ENCODE peak calls at places on chromosome 20, in eight cellular contexts. I is GM12865; A is LNCaP clone FGC; E is cardiac muscle cell; L is astrocyte of the cerebellum; K is HCT116; X is CD4-positive, alpha-beta T cell; R is epithelial cell of esophagus. S is an unnamed sample.

GRCh38 chr20:41853803-41854202 is 235.6 kb upstream of the CHD6 start:
- DNase-seq in I (no peak), A (no peak), E (no peak), L (no peak), K (no peak), X (no peak), R (no peak), S (no peak)

GRCh38 chr20:1685304-1686052 is 27.9 kb upstream of the SIRPG start:
- DNase-seq in I (no peak), A (no peak), E (no peak), L (no peak), K (no peak), X (no peak), R (no peak), S (no peak)

GRCh38 chr20:45832619-45833018 is 980 bp upstream of the SNX21 start:
- DNase-seq in I (no peak), A (no peak), E (no peak), L (no peak), K (no peak), X (no peak), R (no peak), S (no peak)

GRCh38 chr20:11229772-11230171 is 556.0 kb upstream of the JAG1 start:
- DNase-seq in I (no peak), A (no peak), E (peak), L (peak), K (peak), X (no peak), R (peak), S (no peak)

GRCh38 chr20:26347396-26347795 is 650.7 kb upstream of the ZNF337 start:
- DNase-seq in I (no peak), A (no peak), E (no peak), L (no peak), K (no peak), X (no peak), R (no peak), S (no peak)

GRCh38 chr20:63409834-63410435 is 48.8 kb upstream of the CHRNA4 start:
- DNase-seq in I (no peak), A (no peak), E (no peak), L (no peak), K (no peak), X (no peak), R (no peak), S (no peak)

GRCh38 chr20:44395963-44396340 is 40.5 kb downstream of the HNF4A start:
- DNase-seq in I (no peak), A (no peak), E (no peak), L (no peak), K (no peak), X (no peak), R (no peak), S (no peak)

GRCh38 chr20:41694796-41695195 is 76.6 kb upstream of the CHD6 start:
- DNase-seq in I (no peak), A (no peak), E (no peak), L (no peak), K (no peak), X (no peak), R (no peak), S (no peak)

GRCh38 chr20:33008336-33009213 is 1.1 kb downstream of the BPIFB2 start:
- DNase-seq in I (no peak), A (no peak), E (no peak), L (no peak), K (no peak), X (no peak), R (no peak), S (no peak)

GRCh38 chr20:59159822-59160740 is 3.5 kb upstream of the ZNF831 start:
- DNase-seq in I (no peak), A (no peak), E (peak), L (no peak), K (no peak), X (no peak), R (no peak), S (no peak)

GRCh38 chr20:32560989-32561830 is 23.9 kb downstream of the NOL4L start:
- DNase-seq in I (no peak), A (no peak), E (peak), L (no peak), K (no peak), X (no peak), R (no peak), S (no peak)

GRCh38 chr20:58213112-58213511 is 15.3 kb downstream of the ANKRD60 start:
- DNase-seq in I (no peak), A (no peak), E (no peak), L (no peak), K (no peak), X (no peak), R (no peak), S (no peak)

GRCh38 chr20:32893878-32894483 is 35.3 kb downstream of the EFCAB8 start:
- DNase-seq in I (peak), A (no peak), E (peak), L (no peak), K (no peak), X (no peak), R (peak), S (no peak)

GRCh38 chr20:53778736-53779135 is 185.1 kb upstream of the ZNF217 start:
- DNase-seq in I (no peak), A (no peak), E (no peak), L (no peak), K (no peak), X (no peak), R (no peak), S (no peak)

GRCh38 chr20:46040902-46041535 is 12.0 kb downstream of the SLC12A5 start:
- DNase-seq in I (peak), A (no peak), E (peak), L (peak), K (no peak), X (no peak), R (peak), S (peak)

GRCh38 chr20:1308702-1309095 is 20.2 kb downstream of the SDCBP2 start:
- DNase-seq in I (no peak), A (no peak), E (no peak), L (no peak), K (no peak), X (no peak), R (no peak), S (no peak)

GRCh38 chr20:37239026-37239451 is 22.6 kb downstream of the GHRH start:
- DNase-seq in I (no peak), A (no peak), E (no peak), L (peak), K (no peak), X (no peak), R (no peak), S (no peak)

GRCh38 chr20:16760431-16761304 is 12.5 kb downstream of the OTOR start:
- DNase-seq in I (no peak), A (peak), E (no peak), L (no peak), K (no peak), X (no peak), R (peak), S (no peak)

GRCh38 chr20:44684047-44684965 is 30.9 kb upstream of the CCN5 start:
- DNase-seq in I (no peak), A (no peak), E (no peak), L (no peak), K (no peak), X (no peak), R (peak), S (no peak)

GRCh38 chr20:16785221-16785620 is 37.1 kb downstream of the OTOR start:
- DNase-seq in I (no peak), A (no peak), E (no peak), L (peak), K (no peak), X (no peak), R (no peak), S (no peak)

GRCh38 chr20:60192351-60192750 is 234.1 kb downstream of the CDH26 start:
- DNase-seq in I (no peak), A (no peak), E (no peak), L (no peak), K (no peak), X (no peak), R (no peak), S (no peak)

GRCh38 chr20:47097691-47098622 is 203.3 kb downstream of the EYA2 start:
- DNase-seq in I (no peak), A (no peak), E (no peak), L (no peak), K (no peak), X (no peak), R (no peak), S (no peak)

GRCh38 chr20:38927902-38928578 is 1.8 kb downstream of the FAM83D start:
- DNase-seq in I (peak), A (peak), E (no peak), L (no peak), K (no peak), X (no peak), R (peak), S (no peak)
- TF ChIP-seq CTCF in I (no peak), A (no peak), E (no peak), L (no peak), K (no peak), X (no peak), R (no peak), S (no peak)

GRCh38 chr20:62363920-62364851 is 2.9 kb downstream of the LAMA5 start:
- DNase-seq in I (no peak), A (no peak), E (no peak), L (no peak), K (no peak), X (no peak), R (no peak), S (no peak)

GRCh38 chr20:62364911-62365736 is 2.0 kb downstream of the LAMA5 start:
- DNase-seq in I (no peak), A (no peak), E (no peak), L (no peak), K (no peak), X (no peak), R (no peak), S (no peak)

GRCh38 chr20:62362590-62362940 is 4.5 kb downstream of the LAMA5 start:
- DNase-seq in I (no peak), A (no peak), E (no peak), L (no peak), K (no peak), X (no peak), R (no peak), S (no peak)

GRCh38 chr20:62361799-62362589 is 5.1 kb downstream of the LAMA5 start:
- DNase-seq in I (no peak), A (no peak), E (peak), L (no peak), K (peak), X (no peak), R (no peak), S (no peak)

DNA sequence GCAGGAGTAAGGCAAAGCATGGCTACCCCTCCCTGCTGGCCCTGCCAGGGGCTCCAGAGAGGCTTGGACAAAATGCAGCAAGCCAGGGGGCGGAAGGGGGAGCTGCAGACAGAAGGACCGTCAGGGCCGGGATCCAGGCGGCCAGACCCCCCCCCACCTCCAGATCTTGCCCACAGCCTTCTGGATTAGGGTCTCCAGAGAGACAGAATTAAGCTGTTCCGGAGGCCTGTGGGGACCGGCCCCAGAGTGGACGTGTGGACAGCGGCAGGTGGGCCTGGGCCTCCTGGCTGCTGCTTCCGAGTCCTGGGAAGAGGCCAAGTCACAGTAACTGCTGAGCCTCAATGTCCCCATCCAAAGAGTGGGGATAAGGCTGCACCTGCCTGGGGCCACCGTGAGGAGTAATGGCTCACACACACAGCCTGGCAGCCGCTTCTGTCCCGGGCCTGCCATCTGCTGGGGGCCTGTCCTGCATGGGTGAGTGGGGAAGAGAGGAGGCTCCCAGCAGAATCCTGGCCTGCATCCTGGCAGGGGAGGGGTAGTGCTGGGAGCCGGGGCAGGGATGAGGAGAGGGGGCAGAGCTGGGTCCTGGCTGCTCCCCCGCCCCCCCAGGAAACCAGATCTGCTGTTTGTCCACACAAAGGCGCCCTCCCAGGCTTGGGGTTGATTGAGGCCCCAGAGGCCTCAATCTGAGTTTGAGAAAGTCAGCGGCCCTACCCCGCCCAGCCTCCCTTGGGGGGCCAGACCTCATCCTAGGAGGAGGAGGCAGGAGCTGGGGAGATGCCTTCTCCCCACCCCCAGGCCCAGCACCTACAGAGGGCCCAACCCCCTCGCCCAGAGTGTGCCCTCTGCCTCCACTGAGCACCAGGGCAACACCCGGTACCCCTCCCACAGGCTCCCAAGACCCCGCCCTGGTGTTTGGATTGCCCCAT is 3.9 kb downstream of the LAMA5 start:
- DNase-seq in I (no peak), A (no peak), E (no peak), L (no peak), K (no peak), X (no peak), R (no peak), S (no peak)
- TF ChIP-seq CTCF in I (no peak), A (no peak), E (no peak), L (no peak), K (peak), X (no peak), R (peak), S (no peak)

GRCh38 chr20:19628570-19629134 is 129.4 kb upstream of the RIN2 start:
- DNase-seq in I (peak), A (peak), E (peak), L (peak), K (peak), X (no peak), R (peak), S (peak)
- TF ChIP-seq CTCF in I (peak), A (peak), E (peak), L (peak), K (peak), X (peak), R (peak), S (peak)

DNA sequence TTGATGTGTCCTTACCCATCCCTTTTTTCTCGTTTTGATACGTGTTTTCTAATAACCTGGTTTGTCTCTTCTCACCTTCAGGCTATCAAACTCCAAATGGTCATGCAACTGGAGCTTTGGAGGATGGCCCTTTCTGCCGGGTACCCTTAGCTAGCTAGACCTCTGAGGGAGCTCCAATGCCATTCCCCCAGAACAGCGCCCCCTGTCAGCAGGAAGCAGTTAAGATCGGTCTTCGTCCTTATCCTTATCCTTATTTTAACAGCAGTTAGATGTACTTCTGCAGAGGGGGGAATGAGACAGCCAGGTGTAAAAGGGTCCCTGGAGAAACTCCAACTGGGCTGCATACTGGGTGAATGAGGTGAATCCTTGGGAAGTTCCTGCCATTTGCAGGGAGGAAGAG is 37.2 kb downstream of the SEL1L2 start:
- DNase-seq in I (peak), A (no peak), E (no peak), L (no peak), K (no peak), X (no peak), R (no peak), S (no peak)
- TF ChIP-seq CTCF in I (peak), A (peak), E (no peak), L (no peak), K (peak), X (no peak), R (no peak), S (no peak)

DNA sequence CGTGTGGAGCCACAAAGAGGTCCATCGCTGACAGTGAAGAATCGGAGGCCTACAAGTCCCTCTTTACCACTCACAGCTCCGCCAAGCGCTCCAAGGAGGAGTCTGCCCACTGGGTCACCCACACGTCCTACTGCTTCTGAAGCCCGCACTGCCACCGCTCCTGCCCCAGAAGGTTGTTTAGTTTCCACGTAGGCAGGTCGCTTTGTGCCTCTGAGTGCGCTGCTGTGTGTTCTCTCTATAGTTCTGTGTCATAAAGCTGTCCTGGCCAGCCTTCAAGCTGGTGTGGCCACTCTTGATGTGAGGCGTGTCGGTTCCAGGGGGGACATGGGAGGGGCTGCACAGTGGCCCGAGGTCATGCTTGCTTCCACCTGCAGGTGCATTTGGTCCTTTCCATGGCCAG is 6.4 kb upstream of the FAM209A start:
- DNase-seq in I (no peak), A (no peak), E (no peak), L (no peak), K (no peak), X (no peak), R (no peak), S (no peak)
- TF ChIP-seq CTCF in I (no peak), A (no peak), E (no peak), L (no peak), K (no peak), X (no peak), R (no peak), S (no peak)

DNA sequence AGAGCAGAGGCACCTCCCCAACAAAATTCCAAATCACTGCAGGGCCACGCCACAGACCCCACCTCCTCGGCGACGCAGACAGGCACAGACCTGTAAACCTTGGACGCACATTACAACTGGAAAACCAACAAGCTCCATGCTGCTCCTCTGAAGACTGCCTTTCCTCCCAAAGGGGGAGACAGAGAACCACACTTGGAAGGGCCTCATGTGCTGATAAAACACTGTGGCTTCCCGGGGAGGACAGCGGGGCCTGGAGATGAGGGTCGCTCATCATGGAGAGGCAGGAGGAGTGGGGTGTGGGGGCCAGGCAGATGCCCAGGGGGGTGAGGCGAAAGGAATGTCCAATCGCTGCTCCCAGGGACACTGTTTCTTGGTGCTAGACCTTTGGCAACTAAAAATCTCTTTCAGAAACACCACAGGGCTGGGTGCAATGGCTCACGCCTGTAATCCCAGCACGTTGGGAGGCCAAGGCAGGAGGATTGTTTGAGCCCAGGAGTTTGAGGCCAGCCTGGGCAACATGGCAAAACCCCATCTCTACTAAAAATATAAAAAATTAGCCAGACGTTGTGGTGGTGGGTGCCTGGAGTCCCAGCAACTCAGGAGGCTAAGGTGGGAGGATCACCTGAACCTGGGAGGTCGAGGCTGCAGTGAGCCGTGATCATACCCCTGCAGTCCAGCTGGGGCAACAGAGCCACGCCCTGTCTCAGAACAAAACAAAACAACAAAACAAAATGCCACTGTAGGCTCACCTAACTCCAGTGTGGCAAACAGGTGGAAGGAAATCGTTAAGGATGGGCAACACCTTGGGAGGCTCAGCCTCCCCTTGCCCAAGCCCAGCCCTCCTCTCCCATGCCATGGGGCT is 53.8 kb downstream of the ABHD12 start:
- DNase-seq in I (no peak), A (no peak), E (peak), L (peak), K (no peak), X (no peak), R (peak), S (no peak)
- TF ChIP-seq CTCF in I (no peak), A (peak), E (peak), L (peak), K (peak), X (no peak), R (peak), S (no peak)

DNA sequence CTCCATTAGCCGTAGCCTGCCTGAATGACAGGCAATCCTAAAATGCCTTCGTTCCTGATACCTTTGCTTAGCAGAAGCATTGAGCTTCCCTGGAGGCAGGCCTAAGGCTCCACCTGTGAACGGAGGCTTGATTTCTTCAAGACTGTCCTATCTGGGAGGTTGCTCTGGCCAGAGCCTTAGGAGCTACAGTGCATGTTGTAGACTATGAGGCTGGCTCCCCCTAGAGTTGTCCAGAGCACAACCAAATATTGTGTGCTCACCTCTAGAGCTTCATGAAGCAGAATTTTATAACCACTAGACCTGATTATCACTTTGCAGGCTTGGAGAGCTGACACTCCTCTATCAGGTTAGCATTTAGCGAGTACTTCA is 217.8 kb downstream of the MAFB start:
- DNase-seq in I (peak), A (peak), E (peak), L (no peak), K (no peak), X (no peak), R (peak), S (no peak)
- TF ChIP-seq CTCF in I (no peak), A (peak), E (no peak), L (no peak), K (no peak), X (no peak), R (peak), S (peak)